ENCODE peak calls at places on chromosomes 7 and 10, in six cellular contexts. Y, B, I, T, V and L are unnamed samples.

GRCh38 chr7:138603549-138604324 is 97.4 kb downstream of the SVOPL start:
- DNase-seq in T (peak), V (no peak), B (no peak), I (no peak), Y (no peak), L (no peak)

GRCh38 chr10:10096898-10097297 is 920.8 kb upstream of the CELF2 start:
- DNase-seq in I (no peak), V (no peak), Y (no peak), B (no peak), T (no peak), L (no peak)

GRCh38 chr7:55441668-55442305 is 76.7 kb downstream of the LANCL2 start:
- DNase-seq in T (peak), I (peak), B (no peak), Y (no peak), V (no peak), L (no peak)

GRCh38 chr10:72007246-72007892 is 43.2 kb downstream of the CHST3 start:
- DNase-seq in V (peak), B (no peak), I (no peak), Y (no peak), T (no peak), L (peak)

GRCh38 chr10:44986670-44987069 is 8.1 kb upstream of the DEPP1 start:
- DNase-seq in V (no peak), Y (no peak), T (no peak), I (peak), B (no peak), L (no peak)

GRCh38 chr10:120734476-120735078 is 116.6 kb upstream of the WDR11 start:
- DNase-seq in T (no peak), V (no peak), Y (no peak), B (no peak), I (no peak), L (no peak)

GRCh38 chr10:129547583-129547982 is 80.5 kb downstream of the MGMT start:
- DNase-seq in B (no peak), Y (no peak), I (peak), V (no peak), T (no peak), L (peak)

GRCh38 chr10:109616356-109616755 is 307.0 kb downstream of the XPNPEP1 start:
- DNase-seq in T (no peak), I (no peak), Y (no peak), B (no peak), V (no peak), L (no peak)

GRCh38 chr7:101390901-101391301 is 28.2 kb downstream of the COL26A1 start:
- DNase-seq in Y (peak), T (no peak), V (no peak), I (peak), B (no peak), L (no peak)